ENCODE peak calls at places on chromosomes 3 and 15, in seven cellular contexts. J is H9, O is IMR-90, E is neuronal stem cell, K is mesendoderm, I is H1, Y is trophoblast cell. V is an unnamed sample.

GRCh38 chr15:66880380-66881155 is 178.5 kb downstream of the SMAD6 start:
- DNase-seq in K (no peak), I (no peak), E (no peak), J (no peak), O (no peak), Y (no peak), V (no peak)

GRCh38 chr3:112013058-112013783 is 14.5 kb downstream of the TAGLN3 start:
- DNase-seq in Y (peak), O (peak), J (peak), I (peak), E (peak), K (peak), V (peak)

GRCh38 chr3:156175570-156175969 is 55.2 kb downstream of the KCNAB1 start:
- DNase-seq in Y (no peak), E (no peak), I (no peak), K (no peak), O (peak), J (no peak), V (no peak)

GRCh38 chr3:99648091-99648490 is 9.7 kb downstream of the COL8A1 start:
- DNase-seq in K (no peak), O (peak), J (no peak), I (no peak), Y (peak), E (no peak), V (peak)

GRCh38 chr3:85846940-85847339 is 888.2 kb downstream of the CADM2 start:
- DNase-seq in Y (no peak), K (no peak), E (no peak), O (no peak), J (no peak), I (no peak), V (no peak)

GRCh38 chr3:22315925-22316324 is 564.9 kb upstream of the ZNF385D start:
- DNase-seq in O (no peak), K (no peak), Y (no peak), E (no peak), I (no peak), J (no peak), V (no peak)

GRCh38 chr15:59492389-59493377 is 54.7 kb downstream of the FAM81A start:
- DNase-seq in Y (peak), I (peak), K (peak), E (peak), O (peak), J (peak), V (peak)

GRCh38 chr15:90582553-90582952 is 52.8 kb downstream of the CRTC3 start:
- DNase-seq in I (no peak), Y (no peak), O (no peak), K (no peak), E (no peak), J (no peak), V (no peak)

GRCh38 chr15:58546635-58547627 is 115.1 kb downstream of the LIPC start:
- DNase-seq in K (peak), O (peak), I (no peak), E (no peak), Y (peak), J (no peak), V (peak)

GRCh38 chr15:76193934-76194333 is 117.3 kb downstream of the ETFA start:
- DNase-seq in Y (no peak), K (no peak), I (no peak), O (no peak), E (no peak), J (no peak), V (no peak)

GRCh38 chr3:146196789-146197188 is 35.8 kb upstream of the PLOD2 start:
- DNase-seq in E (no peak), K (no peak), J (no peak), Y (no peak), O (no peak), I (no peak), V (no peak)

GRCh38 chr15:63953524-63953923 is 92.8 kb downstream of the DAPK2 start:
- DNase-seq in Y (no peak), E (no peak), O (no peak), J (no peak), K (no peak), I (no peak), V (no peak)

GRCh38 chr3:57952208-57952631 is 56.0 kb upstream of the FLNB start:
- DNase-seq in E (no peak), K (peak), I (peak), O (peak), Y (peak), J (peak), V (peak)

GRCh38 chr3:150177673-150178378 is 207.1 kb upstream of the PFN2 start:
- DNase-seq in O (peak), J (no peak), E (no peak), K (no peak), I (no peak), Y (no peak), V (peak)

GRCh38 chr3:3800076-3800448 is 831 bp downstream of the LRRN1 start:
- DNase-seq in J (peak), E (peak), O (no peak), I (no peak), Y (no peak), K (peak), V (no peak)

GRCh38 chr15:76987896-76988860 is 6.7 kb upstream of the PSTPIP1 start:
- DNase-seq in E (no peak), O (no peak), K (peak), I (no peak), Y (no peak), J (peak), V (no peak)

GRCh38 chr15:68816795-68817303 is 3.8 kb downstream of the ANP32A start:
- DNase-seq in Y (peak), O (no peak), J (no peak), I (no peak), E (no peak), K (no peak), V (peak)

GRCh38 chr3:124780767-124781485 is 50.7 kb downstream of the UMPS start:
- DNase-seq in I (no peak), Y (peak), K (peak), E (no peak), J (no peak), O (peak), V (peak)

GRCh38 chr15:98213346-98213979 is 253.0 kb downstream of the ARRDC4 start:
- DNase-seq in O (no peak), I (no peak), E (no peak), K (no peak), J (no peak), Y (no peak), V (no peak)

GRCh38 chr15:78906310-78906608 is 33.6 kb downstream of the MORF4L1 start:
- DNase-seq in K (no peak), E (no peak), Y (peak), I (no peak), O (peak), J (no peak), V (peak)

GRCh38 chr3:33063651-33064051 is 33.3 kb downstream of the GLB1 start:
- DNase-seq in K (no peak), Y (no peak), E (no peak), J (no peak), O (peak), I (no peak), V (no peak)

GRCh38 chr15:70880781-70881180 is 11.5 kb downstream of the THAP10 start:
- DNase-seq in E (no peak), K (no peak), O (peak), Y (no peak), I (no peak), J (no peak), V (no peak)

GRCh38 chr15:71279757-71280141 is 164.5 kb downstream of the THSD4 start:
- DNase-seq in Y (peak), O (no peak), I (no peak), E (no peak), K (no peak), J (no peak), V (no peak)

GRCh38 chr3:153113553-153113952 is 48.5 kb upstream of the RAP2B start:
- DNase-seq in J (no peak), I (no peak), K (no peak), E (no peak), Y (no peak), O (no peak), V (no peak)

GRCh38 chr3:153115326-153115725 is 46.7 kb upstream of the RAP2B start:
- DNase-seq in K (no peak), Y (no peak), E (no peak), J (no peak), O (no peak), I (no peak), V (no peak)

DNA sequence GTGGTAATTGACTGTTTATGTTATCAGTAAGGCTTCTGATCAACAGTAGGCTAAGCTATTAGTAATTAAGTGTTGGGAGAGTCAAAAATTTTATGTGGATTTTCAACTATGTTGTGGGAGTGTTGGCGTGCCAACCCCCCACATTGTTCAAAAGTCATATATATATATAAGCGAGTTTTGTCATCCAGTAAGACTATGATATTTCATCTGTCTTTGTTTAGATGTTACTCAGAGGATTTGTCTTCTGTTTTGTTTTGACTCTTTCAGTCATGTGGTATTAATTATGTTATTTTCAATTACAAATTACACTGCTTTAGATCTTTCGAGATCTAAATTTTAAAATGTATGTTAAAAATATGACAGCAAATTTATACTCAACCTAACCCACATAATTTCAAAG is 51.0 kb upstream of the RAP2B start:
- DNase-seq in I (no peak), J (no peak), O (no peak), K (no peak), E (no peak), Y (no peak), V (no peak)
- H3K4ac ChIP-seq in I (no peak), J (no peak), O (no peak), K (no peak), E (no peak), Y (no peak), V (no peak)

DNA sequence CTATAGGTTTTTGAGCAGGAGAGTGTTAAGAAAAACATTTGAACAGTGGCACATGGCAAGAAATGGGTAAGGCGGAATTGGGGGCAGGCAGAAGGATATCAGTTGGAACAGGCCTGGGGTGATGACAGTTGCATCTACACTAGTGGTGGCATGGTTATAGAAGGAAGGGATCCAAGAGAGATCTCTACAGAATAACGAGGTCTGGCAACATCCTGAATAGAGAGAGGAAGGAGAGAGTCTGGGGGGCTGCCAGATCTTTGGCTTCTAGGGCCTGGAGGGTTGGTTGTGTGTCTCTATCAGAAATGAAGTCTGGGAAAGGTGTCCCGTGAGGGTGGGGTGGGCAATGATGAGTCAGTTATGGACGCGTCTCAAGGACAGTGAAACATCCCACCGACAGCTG is 26.3 kb downstream of the FSTL1 start:
- DNase-seq in O (no peak), Y (no peak), K (no peak), J (no peak), I (no peak), E (no peak), V (no peak)
- H2BK5ac ChIP-seq in O (peak), Y (no peak), K (no peak), J (no peak), I (no peak), E (no peak), V (no peak)

DNA sequence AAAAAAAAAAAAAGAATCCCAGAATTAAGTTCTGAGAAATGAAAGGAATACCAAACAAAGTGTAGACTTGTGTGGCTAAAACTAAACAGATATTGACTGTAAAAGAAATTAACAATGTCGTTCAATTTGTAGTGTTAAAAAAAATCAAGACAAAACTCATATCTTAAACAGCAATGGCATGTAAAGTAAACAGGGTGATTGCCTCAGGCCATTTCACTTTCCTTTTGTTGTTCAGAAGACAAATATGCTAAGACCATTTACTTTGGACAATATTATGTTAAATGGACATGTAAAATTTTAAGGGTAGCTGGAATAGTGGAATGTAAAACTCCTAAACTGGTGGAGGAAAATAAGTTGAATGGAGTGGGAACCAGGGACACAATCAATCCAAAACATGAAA is 139.1 kb downstream of the RTP4 start:
- DNase-seq in E (no peak), O (no peak), Y (peak), K (no peak), J (no peak), I (no peak), V (no peak)
- H3K4ac ChIP-seq in E (no peak), O (no peak), Y (no peak), K (no peak), J (no peak), I (no peak), V (no peak)

GRCh38 chr3:48575366-48575765 is 11.8 kb upstream of the UCN2 start:
- DNase-seq in O (no peak), Y (no peak), J (no peak), I (no peak), E (no peak), K (no peak), V (no peak)
- H2BK5ac ChIP-seq in O (no peak), Y (no peak), J (no peak), I (no peak), E (no peak), K (no peak), V (no peak)

DNA sequence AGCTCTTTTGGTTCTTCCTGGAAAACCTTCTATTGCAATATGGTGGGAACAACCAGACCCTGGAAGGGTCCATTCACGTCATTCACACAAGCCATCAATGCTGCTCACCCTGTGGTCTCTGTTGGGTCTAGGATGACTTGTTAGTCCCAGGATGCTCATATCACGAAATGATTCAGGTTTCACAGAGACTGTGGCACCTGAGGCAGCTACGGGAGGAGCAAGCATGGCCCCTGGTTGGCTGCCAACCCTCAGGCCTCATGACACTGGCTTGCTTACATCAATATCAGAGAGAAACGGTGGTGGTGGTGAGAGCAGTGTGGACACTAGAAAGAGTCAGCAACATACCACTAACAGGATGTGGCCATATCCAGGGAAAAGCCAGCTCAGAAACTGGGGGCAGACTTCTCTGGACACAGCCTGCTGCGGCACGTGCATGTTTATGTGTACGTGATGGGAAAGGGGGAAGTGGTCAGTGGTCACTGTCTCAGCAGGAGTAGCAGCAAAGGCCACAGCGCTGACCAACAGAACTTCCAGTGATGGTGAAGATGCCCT is 208.9 kb upstream of the ST8SIA2 start:
- DNase-seq in E (no peak), Y (no peak), J (no peak), O (no peak), K (no peak), I (no peak), V (no peak)
- H3K4ac ChIP-seq in E (no peak), Y (no peak), J (no peak), O (no peak), K (no peak), I (no peak), V (no peak)

GRCh38 chr15:39238443-39238842 is 342.4 kb upstream of the THBS1 start:
- DNase-seq in J (no peak), Y (peak), I (no peak), K (no peak), O (no peak), E (no peak), V (no peak)
- H2BK5ac ChIP-seq in J (no peak), Y (no peak), I (no peak), K (no peak), O (peak), E (no peak), V (no peak)

GRCh38 chr3:46408853-46409252 is 1.8 kb downstream of the CCRL2 start:
- DNase-seq in Y (no peak), E (no peak), J (no peak), O (no peak), K (no peak), I (no peak), V (no peak)
- H3K4ac ChIP-seq in Y (no peak), E (no peak), J (no peak), O (no peak), K (no peak), I (no peak), V (no peak)